ENCODE peak calls at places on chromosome 22, in four cellular contexts. One of them, this sample, is unnamed.

GRCh38 chr22:44220727-44221680 is 40.3 kb downstream of the PARVG start:
- DNase-seq in testis: no peak
- DNase-seq in tibial artery: no peak
- DNase-seq in hepatocyte: no peak
- DNase-seq in this sample: no peak

GRCh38 chr22:22895776-22896445 is 8.3 kb downstream of the IGLL5 start:
- DNase-seq in testis: no peak
- DNase-seq in tibial artery: peak
- DNase-seq in hepatocyte: no peak
- DNase-seq in this sample: no peak

GRCh38 chr22:35452810-35453743 is 53.1 kb downstream of the MCM5 start:
- DNase-seq in testis: no peak
- DNase-seq in tibial artery: no peak
- DNase-seq in hepatocyte: no peak
- DNase-seq in this sample: no peak

GRCh38 chr22:27029584-27030130 is 372.3 kb downstream of the MIAT start:
- DNase-seq in testis: no peak
- DNase-seq in tibial artery: no peak
- DNase-seq in hepatocyte: no peak
- DNase-seq in this sample: no peak

GRCh38 chr22:16914006-16914405 is 88.8 kb upstream of the XKR3 start:
- DNase-seq in testis: no peak
- DNase-seq in tibial artery: no peak
- DNase-seq in hepatocyte: no peak
- DNase-seq in this sample: no peak

GRCh38 chr22:35731321-35731720 is 13.6 kb downstream of the APOL5 start:
- DNase-seq in testis: no peak
- DNase-seq in tibial artery: no peak
- DNase-seq in hepatocyte: no peak
- DNase-seq in this sample: no peak

GRCh38 chr22:43988116-43988817 is 33.0 kb downstream of the SAMM50 start:
- DNase-seq in testis: no peak
- DNase-seq in tibial artery: no peak
- DNase-seq in hepatocyte: no peak
- DNase-seq in this sample: peak

GRCh38 chr22:41517172-41518047 is 26.9 kb downstream of the POLR3H start:
- DNase-seq in testis: peak
- DNase-seq in tibial artery: peak
- DNase-seq in hepatocyte: peak
- DNase-seq in this sample: peak

DNA sequence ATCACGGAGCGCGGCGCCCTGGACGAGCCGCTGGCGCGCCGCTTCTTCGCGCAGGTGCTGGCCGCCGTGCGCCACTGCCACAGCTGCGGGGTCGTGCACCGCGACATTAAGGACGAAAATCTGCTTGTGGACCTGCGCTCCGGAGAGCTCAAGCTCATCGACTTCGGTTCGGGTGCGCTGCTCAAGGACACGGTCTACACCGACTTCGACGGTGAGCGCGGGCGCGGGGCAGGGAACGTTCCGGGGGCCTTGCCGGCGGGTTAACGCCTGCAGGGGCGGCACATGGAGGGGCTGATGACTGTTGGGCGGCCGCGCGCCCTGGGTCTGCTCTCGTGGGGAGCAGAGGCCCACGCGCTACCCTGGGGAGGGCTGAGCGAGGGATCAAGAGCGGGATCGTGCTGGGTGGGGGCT is 1.0 kb downstream of the PIM3 start:
- DNase-seq in testis: no peak
- DNase-seq in tibial artery: no peak
- DNase-seq in hepatocyte: no peak
- DNase-seq in this sample: no peak
- H3K4me3 ChIP-seq in testis: peak
- H3K4me3 ChIP-seq in tibial artery: peak
- H3K4me3 ChIP-seq in hepatocyte: peak
- H3K4me3 ChIP-seq in this sample: peak

GRCh38 chr22:37658133-37659065 is at the start of gene PDXP:
- DNase-seq in testis: peak
- DNase-seq in tibial artery: peak
- DNase-seq in hepatocyte: peak
- DNase-seq in this sample: peak

GRCh38 chr22:37655252-37655563 is 3.3 kb upstream of the PDXP start:
- DNase-seq in testis: no peak
- DNase-seq in tibial artery: no peak
- DNase-seq in hepatocyte: no peak
- DNase-seq in this sample: no peak

GRCh38 chr22:37659066-37659896 is 758 bp downstream of the PDXP start:
- DNase-seq in testis: peak
- DNase-seq in tibial artery: no peak
- DNase-seq in hepatocyte: peak
- DNase-seq in this sample: peak

GRCh38 chr22:37659897-37660708 is 1.6 kb downstream of the PDXP start:
- DNase-seq in testis: no peak
- DNase-seq in tibial artery: no peak
- DNase-seq in hepatocyte: no peak
- DNase-seq in this sample: no peak

DNA sequence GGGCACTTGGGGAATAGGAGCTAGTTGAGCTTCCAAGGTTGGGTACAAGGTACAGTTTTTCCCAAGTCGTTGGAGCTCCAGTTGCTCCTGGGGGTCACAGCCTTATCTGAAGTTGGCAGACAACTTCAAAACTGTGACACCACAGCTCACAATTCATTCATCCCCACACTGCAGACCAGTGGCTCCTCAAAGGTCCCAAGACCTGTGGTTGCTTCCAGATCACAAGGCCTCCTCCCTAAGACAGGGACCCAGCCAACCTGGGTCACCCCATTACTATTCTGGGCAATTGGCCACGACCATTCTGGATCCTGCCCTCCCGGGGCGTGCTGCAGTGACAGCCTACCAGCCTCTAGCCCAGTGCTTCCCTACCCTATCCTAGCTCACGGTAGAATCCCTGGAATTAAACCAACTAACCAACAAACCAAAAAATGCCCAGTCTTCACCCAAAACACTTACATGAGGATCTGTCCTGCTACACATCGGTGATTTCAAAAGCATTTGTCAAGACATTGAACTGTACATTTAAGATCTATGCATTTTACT is 862 bp upstream of the PDXP start:
- DNase-seq in testis: no peak
- DNase-seq in tibial artery: no peak
- DNase-seq in hepatocyte: no peak
- DNase-seq in this sample: no peak
- H3K27ac ChIP-seq in testis: peak
- H3K27ac ChIP-seq in tibial artery: peak
- H3K27ac ChIP-seq in hepatocyte: peak
- H3K27ac ChIP-seq in this sample: no peak

DNA sequence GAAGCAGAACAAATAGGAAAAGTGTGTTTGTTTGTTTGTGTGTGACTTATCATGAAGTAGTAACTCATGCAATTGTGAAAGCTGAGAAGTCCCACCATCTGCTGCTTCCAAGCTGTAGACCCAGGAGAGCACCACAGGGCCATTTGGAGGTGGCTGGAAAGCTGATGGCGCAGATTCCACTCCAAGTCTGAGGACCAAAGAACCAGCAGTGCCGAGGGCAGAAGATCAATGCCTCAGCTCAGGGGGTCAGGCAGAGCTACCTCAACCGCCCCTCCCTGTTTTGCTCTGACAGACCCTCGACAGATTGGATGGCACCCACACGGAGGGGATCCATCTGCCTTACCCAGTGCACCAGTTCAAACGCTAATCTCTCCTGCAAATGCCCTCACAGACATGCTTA is 896.2 kb downstream of the BRD1 start:
- DNase-seq in testis: no peak
- DNase-seq in tibial artery: no peak
- DNase-seq in hepatocyte: no peak
- DNase-seq in this sample: no peak
- H3K4me3 ChIP-seq in testis: no peak
- H3K4me3 ChIP-seq in tibial artery: no peak
- H3K4me3 ChIP-seq in hepatocyte: no peak
- H3K4me3 ChIP-seq in this sample: no peak

DNA sequence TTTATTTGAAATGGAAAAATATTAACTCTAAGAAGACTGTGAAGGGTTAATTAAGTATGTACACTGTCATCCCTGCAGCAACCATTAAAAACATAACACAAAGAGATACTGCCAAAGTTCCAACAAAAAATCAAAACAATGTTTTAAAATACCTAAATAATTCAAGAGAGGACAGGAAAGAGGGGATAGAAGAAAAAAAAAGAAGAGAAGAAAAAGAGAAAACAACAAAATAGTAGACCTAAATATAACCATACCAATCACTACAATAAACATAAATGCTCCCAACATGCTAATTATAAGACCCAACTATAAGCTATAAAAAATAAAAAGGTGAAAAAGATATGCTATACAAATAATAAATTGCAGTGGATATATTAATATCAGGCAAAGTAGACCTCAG is 20.1 kb downstream of the GNB1L start:
- DNase-seq in testis: no peak
- DNase-seq in tibial artery: no peak
- DNase-seq in hepatocyte: no peak
- DNase-seq in this sample: no peak
- H3K27ac ChIP-seq in testis: no peak
- H3K27ac ChIP-seq in tibial artery: no peak
- H3K27ac ChIP-seq in hepatocyte: no peak
- H3K27ac ChIP-seq in this sample: no peak